ENCODE peak calls at places on chromosomes 11 and 22, in five cellular contexts. K is fibroblast of the conjunctiva, B is psoas muscle, F is T-cell, P is left cardiac atrium. O is an unnamed sample.
A peak's percentile ranks its signal among the peaks of the same experiment; 100 is the strongest.

GRCh38 chr22:30927806-30928205 is 40.8 kb downstream of the MORC2 start:
- DNase-seq in K (no peak), B (no peak), F (no peak), P (no peak), O (no peak)

GRCh38 chr11:11973361-11973800 is 35.0 kb downstream of the DKK3 start:
- DNase-seq in K (no peak), B (peak; percentile 73), F (no peak), P (peak; percentile 87), O (no peak)

GRCh38 chr11:69265911-69266510 is 27.9 kb upstream of the MYEOV start:
- DNase-seq in K (no peak), B (no peak), F (no peak), P (no peak), O (no peak)

GRCh38 chr11:80990885-80991284 is 1550.1 kb upstream of the TENM4 start:
- DNase-seq in K (no peak), B (no peak), F (no peak), P (no peak), O (no peak)

GRCh38 chr11:61682093-61682732 is 2.0 kb downstream of the DAGLA start:
- DNase-seq in K (no peak), B (peak; percentile 93), F (no peak), P (peak; percentile 67), O (no peak)

GRCh38 chr11:35304393-35304790 is 115.0 kb downstream of the SLC1A2 start:
- DNase-seq in K (peak; percentile 55), B (no peak), F (no peak), P (no peak), O (no peak)

GRCh38 chr11:118078972-118079411 is 2.1 kb downstream of the TMPRSS4 start:
- DNase-seq in K (no peak), B (peak; percentile 25), F (no peak), P (no peak), O (no peak)

GRCh38 chr11:62337682-62338181 is 484 bp downstream of the ASRGL1 start:
- DNase-seq in K (no peak), B (peak; percentile 55), F (no peak), P (peak; percentile 32), O (no peak)

GRCh38 chr22:37157516-37158289 is 8.0 kb upstream of the IL2RB start:
- DNase-seq in K (no peak), B (no peak), F (no peak), P (no peak), O (no peak)

GRCh38 chr11:2921742-2922493 is 7.3 kb downstream of the PHLDA2 start:
- DNase-seq in K (no peak), B (no peak), F (no peak), P (no peak), O (no peak)

GRCh38 chr11:104946907-104947306 is 21.5 kb downstream of the CASP4 start:
- DNase-seq in K (peak; percentile 35), B (no peak), F (no peak), P (no peak), O (no peak)

GRCh38 chr11:12397953-12398352 is 20.6 kb downstream of the PARVA start:
- DNase-seq in K (peak; percentile 71), B (peak; percentile 57), F (no peak), P (peak; percentile 63), O (no peak)

GRCh38 chr22:33188316-33188715 is 130.1 kb upstream of the SYN3 start:
- DNase-seq in K (no peak), B (no peak), F (no peak), P (no peak), O (no peak)

GRCh38 chr22:29768052-29768680 is 997 bp downstream of the UQCR10 start:
- DNase-seq in K (no peak), B (no peak), F (no peak), P (no peak), O (no peak)

GRCh38 chr11:42526366-42526765 is 785.4 kb upstream of the API5 start:
- DNase-seq in K (no peak), B (no peak), F (no peak), P (no peak), O (no peak)

GRCh38 chr22:42695294-42695693 is 25.4 kb downstream of the A4GALT start:
- DNase-seq in K (no peak), B (peak; percentile 87), F (no peak), P (no peak), O (peak; percentile 47)

GRCh38 chr11:16891964-16892363 is 122.2 kb downstream of the PLEKHA7 start:
- DNase-seq in K (peak; percentile 22), B (no peak), F (no peak), P (no peak), O (no peak)

GRCh38 chr11:78230161-78230877 is 41.6 kb downstream of the USP35 start:
- DNase-seq in K (no peak), B (no peak), F (no peak), P (no peak), O (no peak)

GRCh38 chr22:46596032-46596441 is 24.1 kb upstream of the GRAMD4 start:
- DNase-seq in K (no peak), B (peak; percentile 95), F (no peak), P (peak; percentile 85), O (peak; percentile 71)

GRCh38 chr11:102530558-102530957 is at the start of gene MMP7:
- DNase-seq in K (peak; percentile 8), B (no peak), F (no peak), P (no peak), O (peak; percentile 43)

GRCh38 chr22:32660292-32660691 is 141.2 kb upstream of the TIMP3 start:
- DNase-seq in K (peak; percentile 55), B (peak; percentile 73), F (peak; percentile 30), P (peak; percentile 72), O (peak; percentile 63)

GRCh38 chr11:80086496-80087055 is 645.7 kb upstream of the TENM4 start:
- DNase-seq in K (no peak), B (no peak), F (no peak), P (no peak), O (no peak)

GRCh38 chr11:58923300-58923788 is 15.9 kb upstream of the GLYATL1 start:
- DNase-seq in K (no peak), B (no peak), F (no peak), P (no peak), O (no peak)

GRCh38 chr11:75140269-75141138 is 10.4 kb upstream of the SLCO2B1 start:
- DNase-seq in K (no peak), B (peak; percentile 76), F (peak; percentile 66), P (peak; percentile 69), O (peak; percentile 93)

GRCh38 chr11:1259076-1259461 is 36.2 kb downstream of the MUC5B start:
- DNase-seq in K (no peak), B (no peak), F (no peak), P (no peak), O (no peak)

GRCh38 chr11:22479133-22479690 is 141.0 kb downstream of the SLC17A6 start:
- DNase-seq in K (no peak), B (no peak), F (no peak), P (no peak), O (no peak)

GRCh38 chr11:68997124-68997994 is 15.7 kb downstream of the MRGPRF start:
- DNase-seq in K (no peak), B (peak; percentile 46), F (no peak), P (no peak), O (peak; percentile 64)